ENCODE peak calls at places on chromosomes 12 and 14, in four cellular contexts. X, A, Y and S are unnamed samples.

GRCh38 chr12:117120787-117121186 is 21.6 kb upstream of the TESC start:
- DNase-seq in X (no peak), Y (no peak), A (no peak), S (no peak)

GRCh38 chr12:59088673-59089072 is 168.4 kb upstream of the LRIG3 start:
- DNase-seq in Y (no peak), X (no peak), A (no peak), S (no peak)

GRCh38 chr12:53659011-53659551 is 16.8 kb downstream of the ATP5MC2 start:
- DNase-seq in X (no peak), Y (no peak), A (peak), S (peak)

GRCh38 chr12:110249105-110249504 is 31.9 kb upstream of the ATP2A2 start:
- DNase-seq in Y (no peak), A (no peak), X (no peak), S (no peak)

GRCh38 chr14:53336729-53337128 is 183.6 kb upstream of the DDHD1 start:
- DNase-seq in Y (no peak), X (no peak), A (no peak), S (no peak)

GRCh38 chr14:100201701-100202100 is 37.2 kb upstream of the YY1 start:
- DNase-seq in X (no peak), Y (no peak), A (no peak), S (peak)

GRCh38 chr12:73935817-73936216 is 601.8 kb upstream of the ATXN7L3B start:
- DNase-seq in Y (no peak), A (peak), X (no peak), S (no peak)

GRCh38 chr14:68947802-68948201 is 31.3 kb downstream of the ACTN1 start:
- DNase-seq in Y (no peak), X (no peak), A (peak), S (no peak)

GRCh38 chr12:7110661-7111060 is 1.6 kb upstream of the C1RL start:
- DNase-seq in X (no peak), Y (no peak), A (no peak), S (no peak)

GRCh38 chr12:120252071-120252906 is 13.2 kb downstream of the PXN start:
- DNase-seq in Y (no peak), A (no peak), X (no peak), S (no peak)

GRCh38 chr12:1782215-1782614 is 38.1 kb upstream of the LRTM2 start:
- DNase-seq in Y (no peak), A (no peak), X (no peak), S (no peak)

GRCh38 chr12:74509886-74510285 is 27.7 kb upstream of the ATXN7L3B start:
- DNase-seq in A (no peak), X (no peak), Y (no peak), S (no peak)

GRCh38 chr14:26261368-26262122 is 336.3 kb downstream of the NOVA1 start:
- DNase-seq in A (no peak), X (no peak), Y (no peak), S (no peak)

GRCh38 chr12:24185787-24186186 is 236.3 kb upstream of the SOX5 start:
- DNase-seq in X (no peak), A (no peak), Y (no peak), S (no peak)

GRCh38 chr12:49279706-49280159 is 14.9 kb downstream of the TUBA1C start:
- DNase-seq in A (no peak), Y (no peak), X (no peak), S (peak)

GRCh38 chr12:93847517-93848452 is 170.6 kb downstream of the CRADD start:
- DNase-seq in Y (peak), A (no peak), X (no peak), S (no peak)

GRCh38 chr12:94401326-94401725 is 58.3 kb downstream of the CEP83 start:
- DNase-seq in Y (no peak), A (no peak), X (no peak), S (no peak)

GRCh38 chr12:106720696-106721095 is 53.8 kb upstream of the RIC8B start:
- DNase-seq in Y (no peak), X (no peak), A (no peak), S (no peak)

GRCh38 chr12:105573574-105573973 is 243.1 kb downstream of the C12orf75 start:
- DNase-seq in A (no peak), Y (no peak), X (no peak), S (no peak)

GRCh38 chr12:24884911-24885310 is 64.0 kb downstream of the BCAT1 start:
- DNase-seq in X (no peak), Y (no peak), A (no peak), S (no peak)

GRCh38 chr12:69879007-69879960 is 54.3 kb downstream of the MYRFL start:
- DNase-seq in A (peak), X (peak), Y (no peak), S (peak)

GRCh38 chr14:73244541-73244940 is 7.2 kb downstream of the PAPLN start:
- DNase-seq in A (no peak), Y (no peak), X (no peak), S (no peak)

GRCh38 chr12:6770600-6770999 is 1.7 kb upstream of the LAG3 start:
- DNase-seq in Y (no peak), A (no peak), X (no peak), S (no peak)

GRCh38 chr14:47454025-47454424 is 221.4 kb downstream of the MDGA2 start:
- DNase-seq in Y (no peak), X (no peak), A (no peak), S (no peak)

GRCh38 chr12:95231190-95231589 is 13.6 kb downstream of the VEZT start:
- DNase-seq in Y (no peak), X (peak), A (peak), S (no peak)

GRCh38 chr12:79260923-79261322 is 396.3 kb downstream of the SYT1 start:
- DNase-seq in A (no peak), Y (no peak), X (no peak), S (no peak)

GRCh38 chr12:10829994-10830393 is 3.8 kb upstream of the TAS2R10 start:
- DNase-seq in Y (no peak), A (no peak), X (no peak), S (peak)

GRCh38 chr14:68538641-68539040 is 254.2 kb downstream of the ZFP36L1 start:
- DNase-seq in X (no peak), Y (no peak), A (no peak), S (no peak)

GRCh38 chr14:85409496-85410210 is 120.3 kb upstream of the FLRT2 start:
- DNase-seq in A (no peak), Y (no peak), X (no peak), S (no peak)

GRCh38 chr12:74424778-74425177 is 112.9 kb upstream of the ATXN7L3B start:
- DNase-seq in A (no peak), Y (no peak), X (no peak), S (peak)

GRCh38 chr12:96520767-96521166 is 31.4 kb downstream of the CFAP54 start:
- DNase-seq in Y (no peak), X (no peak), A (no peak), S (no peak)

GRCh38 chr12:93982847-93983315 is 165.5 kb upstream of the PLXNC1 start:
- DNase-seq in Y (no peak), A (peak), X (no peak), S (no peak)

GRCh38 chr12:26122681-26123481 is 2.0 kb downstream of the BHLHE41 start:
- DNase-seq in A (peak), X (peak), Y (no peak), S (no peak)

GRCh38 chr12:67377021-67377420 is 107.9 kb downstream of the CAND1 start:
- DNase-seq in A (no peak), Y (no peak), X (no peak), S (no peak)

GRCh38 chr12:20142956-20143355 is 225.4 kb upstream of the PDE3A start:
- DNase-seq in X (no peak), A (peak), Y (no peak), S (no peak)

GRCh38 chr12:118982308-118982707 is 967 bp downstream of the SRRM4 start:
- DNase-seq in X (no peak), A (no peak), Y (no peak), S (no peak)

GRCh38 chr12:118980407-118981014 is 830 bp upstream of the SRRM4 start:
- DNase-seq in Y (no peak), A (no peak), X (no peak), S (no peak)

GRCh38 chr12:118983147-118983824 is 1.9 kb downstream of the SRRM4 start:
- DNase-seq in Y (no peak), A (no peak), X (no peak), S (no peak)

GRCh38 chr12:118981285-118982201 is at the start of gene SRRM4:
- DNase-seq in A (no peak), X (peak), Y (no peak), S (no peak)

DNA sequence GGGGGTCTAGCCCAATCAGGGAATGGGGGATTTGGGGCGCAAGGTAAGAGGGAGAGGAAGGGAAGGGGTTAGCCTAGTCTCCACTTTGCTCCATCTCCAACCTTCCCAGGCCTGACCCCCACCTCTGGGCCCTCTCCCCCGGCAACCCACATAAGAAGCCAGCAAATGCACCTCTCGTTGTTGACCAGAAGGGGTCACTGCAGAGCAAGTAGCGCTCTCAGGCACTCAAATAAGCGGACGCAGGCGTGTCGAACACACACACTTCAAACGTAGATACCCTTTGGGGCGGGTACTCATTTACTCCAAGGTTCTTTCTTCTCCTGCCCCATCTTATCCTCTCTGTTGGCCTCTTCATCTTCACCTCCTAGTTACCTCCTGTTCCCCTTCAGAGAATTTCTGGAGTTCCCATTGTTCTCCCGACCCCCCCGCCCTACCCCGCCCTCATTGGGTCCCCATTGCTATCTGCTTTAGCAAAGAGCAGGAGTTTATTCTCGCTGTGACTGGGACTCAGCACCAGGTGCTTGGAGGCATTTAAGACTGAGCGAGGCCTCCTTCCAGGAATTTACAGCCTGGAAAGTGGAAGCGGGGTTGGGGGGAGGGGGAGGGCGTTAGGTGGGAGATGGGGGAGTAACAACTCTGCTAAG is 1.5 kb upstream of the SRRM4 start:
- DNase-seq in X (peak), Y (no peak), A (peak), S (peak)
- TF ChIP-seq CHD4 in X (no peak), Y (no peak), A (no peak), S (no peak)

GRCh38 chr14:78170203-78170602 is at the start of gene NRXN3:
- DNase-seq in A (peak), Y (no peak), X (no peak), S (no peak)
- TF ChIP-seq CHD4 in A (no peak), Y (no peak), X (no peak), S (no peak)

GRCh38 chr12:132045751-132046150 is 96.0 kb downstream of the EP400 start:
- DNase-seq in X (no peak), Y (no peak), A (no peak), S (no peak)

GRCh38 chr12:132044661-132045412 is 95.1 kb downstream of the EP400 start:
- DNase-seq in A (no peak), Y (no peak), X (no peak), S (no peak)

GRCh38 chr12:132043770-132044467 is 94.2 kb downstream of the EP400 start:
- DNase-seq in Y (no peak), X (no peak), A (no peak), S (no peak)

GRCh38 chr12:132049442-132049841 is 94.7 kb downstream of the DDX51 start:
- DNase-seq in Y (no peak), X (no peak), A (no peak), S (no peak)

DNA sequence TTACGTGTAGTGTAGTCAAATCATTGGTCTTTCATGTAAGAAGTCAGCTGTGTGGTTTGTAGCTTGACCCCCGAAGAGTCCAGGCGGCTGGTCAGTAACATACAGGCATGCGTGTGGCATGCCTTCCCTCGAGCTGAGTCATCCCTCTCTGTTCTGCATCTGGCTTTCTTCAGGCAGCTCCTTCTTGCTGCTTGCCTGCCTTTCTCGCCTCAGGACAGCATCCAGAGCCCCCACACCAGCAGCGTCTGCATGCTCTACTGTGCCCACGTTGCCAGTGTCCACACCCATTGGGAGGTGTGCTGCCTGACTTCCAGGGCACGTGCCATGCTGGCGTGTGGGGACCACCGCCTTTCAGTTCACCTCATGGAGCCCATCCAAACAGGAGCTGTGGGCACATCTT is 96.8 kb downstream of the EP400 start:
- DNase-seq in A (no peak), Y (no peak), X (no peak), S (no peak)
- TF ChIP-seq CHD4 in A (no peak), Y (no peak), X (no peak), S (no peak)

DNA sequence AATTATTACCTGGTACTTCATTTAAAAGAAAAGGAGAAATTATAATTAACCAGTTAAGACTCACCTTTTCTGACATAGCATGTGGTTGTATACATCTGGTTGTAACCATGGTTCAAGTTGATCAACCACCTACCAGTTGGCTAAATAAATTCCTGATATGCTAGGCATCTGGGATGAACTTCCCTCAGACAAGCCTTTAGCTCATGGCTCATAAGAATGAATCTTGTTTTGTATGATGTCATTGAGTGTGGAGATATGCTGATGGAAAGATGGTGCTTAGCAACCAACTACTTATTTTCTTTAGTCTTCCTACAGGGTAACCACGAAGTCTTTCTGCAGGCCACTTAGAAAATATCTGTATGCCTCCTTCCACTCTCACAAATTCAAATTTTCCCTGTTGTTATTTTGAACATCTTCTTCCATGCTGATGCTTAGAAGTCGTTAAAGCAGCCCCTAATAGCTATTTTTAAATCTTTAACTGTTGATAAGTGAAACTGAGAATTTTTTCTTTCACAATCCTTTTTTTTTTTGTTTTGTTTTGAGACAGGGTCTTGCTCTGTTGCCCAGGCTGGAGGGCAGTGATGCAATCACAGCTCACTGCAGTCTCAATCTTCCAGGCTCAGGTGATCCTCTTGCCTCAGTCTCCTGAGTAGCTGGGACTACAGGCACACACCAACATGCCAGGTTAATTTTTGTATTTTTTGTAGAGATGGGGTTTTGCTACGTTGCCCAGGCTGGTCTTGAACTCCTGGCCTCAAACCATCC is 51.9 kb upstream of the PTHLH start:
- DNase-seq in X (no peak), A (peak), Y (no peak), S (no peak)
- TF ChIP-seq CHD4 in X (no peak), A (no peak), Y (no peak), S (no peak)

GRCh38 chr14:89988787-89989186 is 33.1 kb downstream of the TDP1 start:
- DNase-seq in A (no peak), X (no peak), Y (no peak), S (no peak)

GRCh38 chr14:89990623-89991275 is 35.0 kb downstream of the TDP1 start:
- DNase-seq in X (no peak), Y (no peak), A (no peak), S (no peak)

GRCh38 chr14:89996963-89997362 is 41.2 kb downstream of the TDP1 start:
- DNase-seq in Y (no peak), X (no peak), A (no peak), S (no peak)

GRCh38 chr14:89990218-89990617 is 34.5 kb downstream of the TDP1 start:
- DNase-seq in X (no peak), Y (no peak), A (no peak), S (no peak)

DNA sequence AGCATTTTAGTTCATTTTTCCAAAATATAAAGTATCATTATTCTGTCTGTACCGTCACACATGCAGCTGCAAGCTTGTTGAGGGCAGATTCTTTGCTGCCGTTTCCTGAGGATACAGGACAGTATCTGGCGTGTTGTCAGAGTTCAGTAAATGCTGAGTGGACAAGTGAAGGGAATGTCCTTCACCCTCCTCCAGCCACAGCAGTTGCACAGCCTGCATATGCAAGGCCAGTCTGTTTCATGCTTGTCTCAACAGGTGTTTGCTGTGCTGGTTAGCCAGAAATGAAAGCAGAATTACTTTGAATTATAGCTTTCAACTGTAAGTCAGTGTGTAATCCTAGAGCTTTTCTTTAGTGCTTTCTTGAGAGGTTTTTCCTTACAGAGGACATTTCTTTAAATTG is 36.5 kb downstream of the TDP1 start:
- DNase-seq in Y (no peak), X (no peak), A (no peak), S (no peak)
- TF ChIP-seq CHD4 in Y (no peak), X (no peak), A (no peak), S (no peak)